ENCODE peak calls at places on chromosome 5, in ten cellular contexts. F, D, V, L, O, R, N, M, P and J are unnamed samples. For H3K36me3, the result is how much of the 10 kb centered on the place peaks cover.

GRCh38 chr5:68415177-68416085 is 199.9 kb downstream of the PIK3R1 start:
- DNase-seq in F (no peak), D (no peak), V (peak), L (no peak), O (peak), R (no peak), N (no peak), M (no peak), P (peak), J (no peak)

GRCh38 chr5:113652161-113652560 is 138.7 kb downstream of the YTHDC2 start:
- DNase-seq in F (no peak), D (no peak), V (no peak), L (no peak), O (no peak), R (no peak), N (no peak), M (no peak), P (no peak), J (no peak)

GRCh38 chr5:59187772-59188347 is 605.0 kb downstream of the RAB3C start:
- DNase-seq in F (no peak), D (peak), V (no peak), L (no peak), O (no peak), R (no peak), N (no peak), M (no peak), P (no peak), J (no peak)

GRCh38 chr5:99034336-99034735 is 105.5 kb upstream of the CHD1 start:
- DNase-seq in F (no peak), D (no peak), V (peak), L (no peak), O (no peak), R (no peak), N (no peak), M (no peak), P (peak), J (no peak)

GRCh38 chr5:139636207-139636792 is 11.8 kb upstream of the CXXC5 start:
- DNase-seq in F (no peak), D (no peak), V (no peak), L (no peak), O (no peak), R (peak), N (no peak), M (no peak), P (no peak), J (no peak)

GRCh38 chr5:62143268-62144229 is 162.5 kb upstream of the KIF2A start:
- DNase-seq in F (no peak), D (peak), V (no peak), L (no peak), O (no peak), R (peak), N (peak), M (no peak), P (peak), J (no peak)

GRCh38 chr5:173303878-173304590 is 24.2 kb downstream of the STC2 start:
- DNase-seq in F (peak), D (peak), V (no peak), L (no peak), O (no peak), R (no peak), N (peak), M (no peak), P (no peak), J (no peak)

GRCh38 chr5:113214606-113215323 is 220.0 kb downstream of the TSSK1B start:
- DNase-seq in F (no peak), D (no peak), V (no peak), L (no peak), O (no peak), R (no peak), N (no peak), M (no peak), P (no peak), J (no peak)

GRCh38 chr5:19865336-19866087 is 122.5 kb downstream of the CDH18 start:
- DNase-seq in F (no peak), D (peak), V (no peak), L (no peak), O (no peak), R (no peak), N (no peak), M (no peak), P (no peak), J (no peak)

GRCh38 chr5:171745602-171746001 is 40.0 kb upstream of the SMIM23 start:
- DNase-seq in F (peak), D (no peak), V (no peak), L (no peak), O (no peak), R (no peak), N (no peak), M (no peak), P (no peak), J (no peak)

GRCh38 chr5:143757116-143757515 is 54.8 kb upstream of the HMHB1 start:
- DNase-seq in F (no peak), D (no peak), V (no peak), L (no peak), O (no peak), R (no peak), N (no peak), M (no peak), P (no peak), J (no peak)

GRCh38 chr5:169107316-169107715 is 193.6 kb downstream of the SLIT3 start:
- DNase-seq in F (no peak), D (no peak), V (no peak), L (no peak), O (no peak), R (no peak), N (no peak), M (no peak), P (no peak), J (no peak)

GRCh38 chr5:61402244-61402823 is 70.3 kb downstream of the ZSWIM6 start:
- DNase-seq in F (no peak), D (no peak), V (no peak), L (no peak), O (no peak), R (no peak), N (no peak), M (no peak), P (no peak), J (no peak)

GRCh38 chr5:57302643-57303042 is 128.8 kb downstream of the GPBP1 start:
- DNase-seq in F (no peak), D (no peak), V (no peak), L (no peak), O (no peak), R (no peak), N (no peak), M (no peak), P (no peak), J (no peak)

GRCh38 chr5:147098233-147098790 is 136.5 kb upstream of the STK32A start:
- DNase-seq in F (no peak), D (peak), V (peak), L (no peak), O (peak), R (peak), N (peak), M (no peak), P (peak), J (no peak)

GRCh38 chr5:173825215-173825865 is 62.8 kb upstream of the CPEB4 start:
- DNase-seq in F (peak), D (no peak), V (no peak), L (no peak), O (no peak), R (no peak), N (peak), M (peak), P (no peak), J (no peak)

GRCh38 chr5:50553560-50553984 is 112.5 kb upstream of the EMB start:
- DNase-seq in F (no peak), D (no peak), V (peak), L (peak), O (no peak), R (peak), N (no peak), M (no peak), P (peak), J (no peak)

GRCh38 chr5:14834584-14835540 is 36.7 kb downstream of the ANKH start:
- DNase-seq in F (no peak), D (no peak), V (no peak), L (no peak), O (no peak), R (no peak), N (no peak), M (no peak), P (no peak), J (no peak)

GRCh38 chr5:14831006-14831338 is 40.6 kb downstream of the ANKH start:
- DNase-seq in F (no peak), D (no peak), V (no peak), L (no peak), O (no peak), R (no peak), N (no peak), M (no peak), P (no peak), J (no peak)

GRCh38 chr5:14838396-14839319 is 32.9 kb downstream of the ANKH start:
- DNase-seq in F (no peak), D (peak), V (no peak), L (no peak), O (no peak), R (no peak), N (no peak), M (no peak), P (no peak), J (no peak)

GRCh38 chr5:14830210-14831005 is 41.2 kb downstream of the ANKH start:
- DNase-seq in F (no peak), D (no peak), V (no peak), L (no peak), O (peak), R (no peak), N (no peak), M (no peak), P (no peak), J (no peak)

GRCh38 chr5:14834062-14834461 is 37.5 kb downstream of the ANKH start:
- DNase-seq in F (no peak), D (no peak), V (no peak), L (no peak), O (no peak), R (no peak), N (no peak), M (no peak), P (no peak), J (no peak)
- H3K36me3 ChIP-seq in F (under half), D (under half), V (under half), L (under half), O (under half), R (under half), N (under half), M (under half), P (under half), J (under half)

DNA sequence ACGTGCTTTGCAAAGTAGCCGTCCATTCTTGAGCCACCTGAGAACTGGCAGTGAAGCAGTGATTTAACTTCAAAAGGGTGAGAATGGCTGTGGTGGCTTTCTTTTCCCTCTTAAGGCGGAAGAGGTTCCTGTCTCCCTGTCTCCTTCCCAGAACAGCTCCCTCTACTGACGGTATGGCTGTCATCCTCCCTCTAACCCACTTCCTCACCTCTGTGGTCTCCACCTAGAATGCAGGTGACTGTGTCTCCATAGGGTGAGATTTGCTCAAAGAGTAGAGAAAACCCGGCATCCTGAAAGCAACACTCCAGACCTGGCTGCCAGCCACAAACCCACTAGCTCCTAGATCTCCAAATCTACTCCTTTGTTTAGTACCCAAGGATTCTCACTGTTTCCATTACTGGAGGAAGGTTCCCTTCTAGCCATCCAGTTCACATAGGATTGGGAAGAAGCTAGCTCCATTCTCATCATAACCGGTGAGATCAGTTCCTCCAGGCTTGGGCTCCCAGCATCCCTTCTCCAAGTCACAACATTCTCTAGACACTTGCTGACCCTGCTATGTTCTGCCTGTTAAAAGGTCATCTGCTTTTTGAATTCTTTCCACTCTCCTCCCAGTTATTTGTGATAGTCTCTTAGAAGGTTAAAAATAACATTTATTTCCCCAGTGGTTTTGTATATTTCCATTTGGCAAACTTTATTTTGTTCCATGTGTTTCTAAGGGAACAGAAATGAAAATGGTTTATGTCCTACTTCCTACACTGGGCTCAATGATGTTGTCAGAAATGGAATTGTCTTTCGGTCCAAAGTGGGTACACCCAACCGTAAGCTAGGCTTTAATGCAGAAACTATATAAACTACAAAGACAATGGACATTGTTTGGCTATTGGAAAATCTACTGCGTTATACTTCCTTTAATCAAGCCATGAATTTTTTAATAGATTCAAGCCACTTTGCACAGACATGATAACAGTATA is 269.4 kb downstream of the CWC27 start:
- DNase-seq in F (no peak), D (peak), V (no peak), L (no peak), O (peak), R (peak), N (peak), M (no peak), P (peak), J (no peak)
- TF ChIP-seq CTCF in F (peak), D (peak), V (peak), L (no peak), O (no peak), R (peak), N (peak), M (peak), P (peak), J (no peak)

DNA sequence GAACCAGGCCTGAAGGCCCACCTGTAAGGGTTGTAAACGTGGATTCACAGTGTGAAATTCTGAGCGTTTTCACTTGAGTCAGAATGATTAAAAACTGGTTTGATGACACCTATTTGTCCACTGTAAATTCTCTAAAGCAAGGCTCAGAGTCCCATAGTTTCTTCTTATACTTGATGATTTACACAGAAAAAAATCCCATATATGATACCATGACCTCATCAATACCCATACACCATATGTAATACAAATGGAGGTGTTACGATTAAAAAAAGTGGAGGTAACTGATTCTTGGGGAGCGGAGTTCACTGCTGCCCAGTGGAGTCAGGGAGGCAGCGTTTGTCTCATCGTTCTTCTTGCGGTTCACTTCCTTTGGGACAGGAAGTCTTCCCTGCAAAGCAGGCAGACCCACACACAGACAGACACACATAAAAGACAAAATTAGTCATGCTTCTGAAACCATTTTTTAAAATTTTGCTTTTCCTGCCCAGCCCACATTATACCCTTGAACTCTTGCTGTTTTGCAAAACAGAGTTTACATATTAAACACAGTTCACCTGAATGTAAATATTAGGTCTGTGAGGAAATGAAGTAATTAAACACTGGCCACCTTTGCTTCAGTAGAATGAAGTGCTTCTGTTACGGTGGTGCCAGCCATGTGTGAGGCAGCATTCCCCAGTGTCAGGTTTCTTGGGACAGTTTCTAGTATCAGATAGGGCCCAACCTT is 26.2 kb downstream of the NREP start:
- DNase-seq in F (no peak), D (no peak), V (no peak), L (no peak), O (no peak), R (no peak), N (peak), M (no peak), P (no peak), J (no peak)
- H3K36me3 ChIP-seq in F (under half), D (under half), V (under half), L (under half), O (half or more), R (under half), N (under half), M (under half), P (under half), J (under half)

GRCh38 chr5:9451017-9451416 is 94.9 kb downstream of the SEMA5A start:
- DNase-seq in F (no peak), D (no peak), V (no peak), L (no peak), O (no peak), R (no peak), N (no peak), M (no peak), P (no peak), J (no peak)
- TF ChIP-seq CTCF in F (no peak), D (no peak), V (no peak), L (no peak), O (no peak), R (no peak), N (no peak), M (no peak), P (no peak), J (no peak)

DNA sequence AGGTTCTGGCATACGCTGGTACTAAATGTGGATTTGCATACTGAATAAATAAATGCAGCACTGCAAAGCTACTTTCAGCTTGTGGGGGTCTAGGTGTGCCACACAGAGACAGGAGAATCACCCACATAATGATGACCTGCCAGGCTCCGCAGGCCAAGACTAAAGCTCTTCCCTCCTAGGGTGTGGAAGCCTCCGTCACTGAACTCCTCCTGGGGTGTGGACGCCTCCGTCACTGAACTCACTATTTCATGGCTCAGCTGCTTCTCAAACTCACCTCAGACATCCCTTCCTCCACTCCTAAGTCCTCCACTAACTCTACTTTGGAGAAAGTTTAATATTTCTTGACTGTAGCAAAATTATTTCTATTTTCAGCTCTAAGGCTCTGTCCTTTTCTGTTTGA is 65.3 kb upstream of the GOLPH3 start:
- DNase-seq in F (no peak), D (no peak), V (no peak), L (no peak), O (no peak), R (no peak), N (no peak), M (no peak), P (no peak), J (no peak)
- H3K36me3 ChIP-seq in F (under half), D (under half), V (under half), L (under half), O (half or more), R (under half), N (half or more), M (under half), P (under half), J (half or more)

GRCh38 chr5:159947708-159948358 is 31.6 kb downstream of the ADRA1B start:
- DNase-seq in F (no peak), D (no peak), V (no peak), L (no peak), O (no peak), R (no peak), N (no peak), M (no peak), P (no peak), J (no peak)

GRCh38 chr5:159953609-159954008 is 37.3 kb downstream of the ADRA1B start:
- DNase-seq in F (no peak), D (no peak), V (no peak), L (no peak), O (no peak), R (no peak), N (no peak), M (no peak), P (peak), J (no peak)

GRCh38 chr5:159955056-159955624 is 38.9 kb downstream of the ADRA1B start:
- DNase-seq in F (no peak), D (no peak), V (no peak), L (no peak), O (no peak), R (no peak), N (no peak), M (no peak), P (no peak), J (no peak)

GRCh38 chr5:159951834-159952233 is 35.6 kb downstream of the ADRA1B start:
- DNase-seq in F (no peak), D (no peak), V (no peak), L (no peak), O (no peak), R (no peak), N (no peak), M (no peak), P (no peak), J (no peak)

GRCh38 chr5:159951387-159951786 is 35.1 kb downstream of the ADRA1B start:
- DNase-seq in F (no peak), D (peak), V (no peak), L (no peak), O (no peak), R (no peak), N (no peak), M (no peak), P (peak), J (no peak)
- TF ChIP-seq CTCF in F (peak), D (peak), V (no peak), L (no peak), O (no peak), R (no peak), N (peak), M (no peak), P (peak), J (no peak)

GRCh38 chr5:175517824-175518450 is 39.6 kb downstream of the SFXN1 start:
- DNase-seq in F (peak), D (no peak), V (peak), L (no peak), O (no peak), R (peak), N (no peak), M (no peak), P (no peak), J (no peak)

GRCh38 chr5:175508896-175509295 is 30.5 kb downstream of the SFXN1 start:
- DNase-seq in F (no peak), D (no peak), V (no peak), L (no peak), O (no peak), R (peak), N (peak), M (no peak), P (no peak), J (no peak)

GRCh38 chr5:175516933-175517823 is 38.8 kb downstream of the SFXN1 start:
- DNase-seq in F (no peak), D (no peak), V (no peak), L (no peak), O (no peak), R (no peak), N (no peak), M (no peak), P (no peak), J (no peak)

GRCh38 chr5:175513726-175514125 is 35.4 kb downstream of the SFXN1 start:
- DNase-seq in F (no peak), D (no peak), V (no peak), L (no peak), O (no peak), R (no peak), N (no peak), M (no peak), P (no peak), J (no peak)

GRCh38 chr5:175513297-175513696 is 34.9 kb downstream of the SFXN1 start:
- DNase-seq in F (no peak), D (no peak), V (no peak), L (no peak), O (no peak), R (no peak), N (no peak), M (no peak), P (no peak), J (no peak)
- H3K36me3 ChIP-seq in F (under half), D (half or more), V (half or more), L (under half), O (half or more), R (under half), N (half or more), M (under half), P (half or more), J (under half)